ENCODE peak calls at places on chromosome 9, in nine cellular contexts. V is AG08395; J is activated naive CD8-positive, alpha-beta T cell treated with anti-CD3 and anti-CD28 coated beads, Interleukin-2, amount 50 U/mL, for 16 hours; K is GM20000; L is cardiac muscle cell; U is NCI-H774; G is head of caudate nucleus; B is PC-9; E is effector memory CD8-positive, alpha-beta T cell. Y is an unnamed sample.

GRCh38 chr9:69452110-69452780 is 127.2 kb downstream of the ENTREP1 start:
- DNase-seq in U (no peak), L (no peak), K (no peak), J (no peak), G (no peak), B (peak), V (no peak), E (no peak), Y (no peak)

GRCh38 chr9:124259273-124260078 is 1.7 kb downstream of the NEK6 start:
- DNase-seq in G (no peak), U (no peak), E (no peak), K (no peak), J (no peak), V (peak), L (no peak), B (peak), Y (no peak)

GRCh38 chr9:138046641-138047301 is 169.2 kb downstream of the CACNA1B start:
- DNase-seq in V (no peak), K (no peak), J (no peak), E (no peak), U (no peak), G (peak), B (no peak), L (no peak), Y (no peak)

GRCh38 chr9:136693490-136694162 is 6.4 kb upstream of the AGPAT2 start:
- DNase-seq in U (peak), V (no peak), J (no peak), E (no peak), G (no peak), L (no peak), K (no peak), B (peak), Y (no peak)

GRCh38 chr9:77533678-77534077 is 114.4 kb downstream of the GNA14 start:
- DNase-seq in G (no peak), V (no peak), K (no peak), U (no peak), B (no peak), E (no peak), J (no peak), L (no peak), Y (no peak)

GRCh38 chr9:133121200-133122166 is at the start of gene RALGDS:
- DNase-seq in E (peak), U (peak), G (peak), V (peak), J (peak), B (peak), K (peak), L (peak), Y (peak)

GRCh38 chr9:133492061-133493021 is 13.4 kb upstream of the SLC2A6 start:
- DNase-seq in V (peak), G (no peak), K (no peak), L (no peak), B (no peak), J (no peak), E (no peak), U (no peak), Y (no peak)

GRCh38 chr9:92968081-92968480 is 20.8 kb downstream of the FGD3 start:
- DNase-seq in L (no peak), J (no peak), K (no peak), U (no peak), B (no peak), V (no peak), G (no peak), E (no peak), Y (no peak)

GRCh38 chr9:5949103-5949699 is 58.5 kb downstream of the MLANA start:
- DNase-seq in E (peak), U (peak), J (no peak), K (no peak), G (no peak), L (no peak), B (peak), V (no peak), Y (no peak)

GRCh38 chr9:68949271-68950000 is 64.5 kb downstream of the PRKACG start:
- DNase-seq in B (no peak), U (no peak), E (no peak), L (no peak), J (no peak), V (no peak), G (no peak), K (no peak), Y (no peak)

GRCh38 chr9:3441197-3441816 is 84.5 kb downstream of the RFX3 start:
- DNase-seq in K (peak), G (no peak), V (peak), E (peak), L (peak), B (peak), U (peak), J (peak), Y (peak)

GRCh38 chr9:113581865-113582697 is 118.6 kb downstream of the RGS3 start:
- DNase-seq in U (no peak), K (peak), G (peak), E (peak), V (peak), B (no peak), L (no peak), J (peak), Y (peak)

GRCh38 chr9:97682242-97682641 is 14.9 kb downstream of the XPA start:
- DNase-seq in U (no peak), L (no peak), K (no peak), G (no peak), J (no peak), E (no peak), B (no peak), V (no peak), Y (no peak)

GRCh38 chr9:98146101-98146991 is 27.3 kb upstream of the TRIM14 start:
- DNase-seq in E (no peak), G (no peak), K (peak), J (no peak), U (no peak), V (peak), L (no peak), B (peak), Y (peak)

GRCh38 chr9:68730570-68731227 is 25.7 kb downstream of the PIP5K1B start:
- DNase-seq in U (no peak), E (no peak), B (no peak), K (no peak), V (no peak), L (no peak), J (no peak), G (no peak), Y (no peak)

GRCh38 chr9:36149197-36149596 is 12.7 kb downstream of the GLIPR2 start:
- DNase-seq in U (no peak), B (no peak), J (no peak), V (peak), K (no peak), G (peak), L (no peak), E (no peak), Y (no peak)

GRCh38 chr9:89603629-89604462 is 966 bp upstream of the GADD45G start:
- DNase-seq in J (no peak), G (peak), U (peak), K (peak), B (no peak), V (no peak), L (peak), E (no peak), Y (peak)

GRCh38 chr9:34049630-34050384 is 1.1 kb upstream of the UBAP2 start:
- DNase-seq in U (no peak), K (no peak), E (no peak), J (no peak), G (no peak), B (no peak), V (no peak), L (peak), Y (no peak)

GRCh38 chr9:109477269-109478203 is 20.6 kb downstream of the PTPN3 start:
- DNase-seq in J (no peak), B (peak), V (no peak), G (no peak), U (peak), K (peak), L (peak), E (no peak), Y (peak)

GRCh38 chr9:91433180-91433579 is 9.5 kb upstream of the NFIL3 start:
- DNase-seq in K (peak), L (peak), E (no peak), J (no peak), B (peak), G (no peak), V (peak), U (peak), Y (peak)

GRCh38 chr9:73981405-73981804 is 515.7 kb upstream of the RORB start:
- DNase-seq in V (no peak), K (no peak), J (no peak), U (no peak), E (no peak), B (no peak), G (no peak), L (no peak), Y (no peak)

GRCh38 chr9:98142182-98142924 is 23.3 kb upstream of the TRIM14 start:
- DNase-seq in L (no peak), K (peak), B (peak), E (no peak), G (peak), V (no peak), U (no peak), J (no peak), Y (peak)

GRCh38 chr9:2872307-2872940 is 28.5 kb upstream of the PUM3 start:
- DNase-seq in E (peak), B (no peak), J (no peak), L (peak), V (peak), U (peak), G (no peak), K (peak), Y (no peak)

GRCh38 chr9:6680797-6681146 is 35.2 kb upstream of the GLDC start:
- DNase-seq in E (no peak), B (no peak), L (peak), U (peak), J (peak), V (peak), K (peak), G (peak), Y (peak)

GRCh38 chr9:88173378-88173999 is 35.2 kb upstream of the SPATA31C2 start:
- DNase-seq in J (peak), V (peak), B (peak), U (no peak), G (no peak), L (peak), E (peak), K (peak), Y (peak)

GRCh38 chr9:70113403-70114022 is 69.9 kb downstream of the MAMDC2 start:
- DNase-seq in U (peak), V (peak), B (no peak), E (no peak), J (no peak), K (peak), G (peak), L (peak), Y (peak)

GRCh38 chr9:37187269-37187668 is 66.9 kb downstream of the ZCCHC7 start:
- DNase-seq in E (no peak), L (no peak), K (no peak), U (no peak), V (no peak), G (no peak), B (no peak), J (no peak), Y (no peak)

GRCh38 chr9:78539904-78540303 is 243.0 kb downstream of the PSAT1 start:
- DNase-seq in G (no peak), U (peak), E (no peak), V (peak), J (no peak), B (peak), L (no peak), K (no peak), Y (no peak)

GRCh38 chr9:20618361-20618799 is 3.9 kb downstream of the MLLT3 start:
- DNase-seq in L (no peak), G (peak), J (no peak), E (no peak), V (no peak), K (no peak), U (peak), B (peak), Y (no peak)

GRCh38 chr9:115730845-115731244 is 422.7 kb upstream of the PAPPA start:
- DNase-seq in V (no peak), E (no peak), J (no peak), K (no peak), G (no peak), B (no peak), L (no peak), U (no peak), Y (no peak)

GRCh38 chr9:69236188-69236587 is 62.1 kb downstream of the TJP2 start:
- DNase-seq in G (no peak), J (no peak), E (no peak), B (no peak), V (no peak), U (no peak), L (no peak), K (no peak), Y (no peak)

GRCh38 chr9:87859137-87859536 is 23.5 kb upstream of the SPATA31E1 start:
- DNase-seq in G (no peak), U (no peak), B (no peak), J (no peak), L (no peak), V (no peak), K (no peak), E (no peak), Y (no peak)

GRCh38 chr9:16519001-16519400 is 351.5 kb downstream of the BNC2 start:
- DNase-seq in U (no peak), K (no peak), V (no peak), B (no peak), E (no peak), L (no peak), J (no peak), G (no peak), Y (no peak)